ENCODE peak calls at places on chromosomes 13 and 19, in five cellular contexts. Y, I, F, H and O are unnamed samples.

GRCh38 chr13:98525852-98526512 is 50.9 kb downstream of the STK24 start:
- DNase-seq in Y (no peak), I (no peak), F (no peak), H (no peak), O (peak)

GRCh38 chr19:18160792-18161690 is 8.1 kb downstream of the PIK3R2 start:
- DNase-seq in Y (no peak), I (no peak), F (peak), H (peak), O (peak)

GRCh38 chr19:17721821-17722220 is 2.5 kb downstream of the MAP1S start:
- DNase-seq in Y (no peak), I (no peak), F (no peak), H (no peak), O (no peak)

GRCh38 chr19:34261335-34262109 is 7.2 kb downstream of the GARRE1 start:
- DNase-seq in Y (no peak), I (no peak), F (peak), H (no peak), O (no peak)

GRCh38 chr13:85166891-85167290 is 632.3 kb downstream of the SLITRK6 start:
- DNase-seq in Y (no peak), I (no peak), F (no peak), H (no peak), O (no peak)

GRCh38 chr19:3586124-3586626 is 897 bp downstream of the GIPC3 start:
- DNase-seq in Y (no peak), I (no peak), F (no peak), H (peak), O (peak)

GRCh38 chr13:44660050-44660449 is 83.9 kb upstream of the TSC22D1 start:
- DNase-seq in Y (no peak), I (no peak), F (no peak), H (no peak), O (no peak)

GRCh38 chr19:53007200-53008054 is 6.3 kb upstream of the ERVV-1 start:
- DNase-seq in Y (no peak), I (no peak), F (no peak), H (no peak), O (no peak)

GRCh38 chr13:29081697-29082440 is 261.7 kb downstream of the MTUS2 start:
- DNase-seq in Y (no peak), I (no peak), F (no peak), H (no peak), O (no peak)

GRCh38 chr13:62906896-62907295 is 1491.2 kb upstream of the PCDH20 start:
- DNase-seq in Y (no peak), I (no peak), F (no peak), H (no peak), O (no peak)

GRCh38 chr19:35462476-35462953 is 14.5 kb downstream of the FFAR2 start:
- DNase-seq in Y (no peak), I (peak), F (no peak), H (no peak), O (no peak)

GRCh38 chr19:3642987-3643386 is 16.4 kb upstream of the CACTIN start:
- DNase-seq in Y (no peak), I (no peak), F (no peak), H (peak), O (peak)

GRCh38 chr19:13850910-13851753 is 25.8 kb upstream of the NANOS3 start:
- DNase-seq in Y (no peak), I (no peak), F (peak), H (no peak), O (no peak)

GRCh38 chr13:114151565-114152284 is 19.3 kb upstream of the RASA3 start:
- DNase-seq in Y (no peak), I (no peak), F (no peak), H (no peak), O (no peak)

GRCh38 chr13:34627499-34627898 is 314.6 kb upstream of the NBEA start:
- DNase-seq in Y (no peak), I (no peak), F (no peak), H (no peak), O (no peak)

GRCh38 chr19:38698225-38699026 is 45.8 kb downstream of the CAPN12 start:
- DNase-seq in Y (no peak), I (no peak), F (no peak), H (no peak), O (no peak)

GRCh38 chr13:47893527-47893926 is 107.5 kb downstream of the SUCLA2 start:
- DNase-seq in Y (no peak), I (no peak), F (no peak), H (no peak), O (no peak)

GRCh38 chr13:64579331-64579730 is 2650.8 kb downstream of the PCDH9 start:
- DNase-seq in Y (no peak), I (no peak), F (no peak), H (no peak), O (no peak)

GRCh38 chr13:49374585-49375290 is 69.1 kb downstream of the CAB39L start:
- DNase-seq in Y (no peak), I (no peak), F (no peak), H (no peak), O (no peak)

GRCh38 chr19:30371157-30371845 is 883 bp upstream of the ZNF536 start:
- DNase-seq in Y (no peak), I (no peak), F (no peak), H (no peak), O (no peak)

GRCh38 chr19:16661480-16662034 is 618 bp downstream of the TMEM38A start:
- DNase-seq in Y (no peak), I (no peak), F (no peak), H (peak), O (no peak)

GRCh38 chr13:64688893-64689677 is 2541.1 kb downstream of the PCDH9 start:
- DNase-seq in Y (no peak), I (no peak), F (no peak), H (no peak), O (no peak)

GRCh38 chr13:25977216-25977615 is 74.6 kb downstream of the SHISA2 start:
- DNase-seq in Y (peak), I (no peak), F (no peak), H (peak), O (no peak)

GRCh38 chr13:102870677-102871415 is 25.0 kb downstream of the ERCC5 start:
- DNase-seq in Y (peak), I (no peak), F (peak), H (peak), O (peak)

GRCh38 chr13:35789335-35790166 is 313.1 kb upstream of the MAB21L1 start:
- DNase-seq in Y (no peak), I (no peak), F (peak), H (no peak), O (peak)

GRCh38 chr13:28286263-28286662 is 147.9 kb downstream of the PAN3 start:
- DNase-seq in Y (no peak), I (peak), F (no peak), H (no peak), O (no peak)

GRCh38 chr19:7257148-7258041 is 36.8 kb downstream of the INSR start:
- DNase-seq in Y (no peak), I (no peak), F (peak), H (no peak), O (peak)

GRCh38 chr13:76677047-76677446 is 209.2 kb downstream of the KCTD12 start:
- DNase-seq in Y (no peak), I (no peak), F (no peak), H (no peak), O (no peak)

GRCh38 chr13:113742445-113743120 is 16.4 kb upstream of the TMEM255B start:
- DNase-seq in Y (no peak), I (no peak), F (no peak), H (no peak), O (no peak)

GRCh38 chr19:441213-441823 is 19.5 kb downstream of the SHC2 start:
- DNase-seq in Y (no peak), I (no peak), F (no peak), H (no peak), O (no peak)

DNA sequence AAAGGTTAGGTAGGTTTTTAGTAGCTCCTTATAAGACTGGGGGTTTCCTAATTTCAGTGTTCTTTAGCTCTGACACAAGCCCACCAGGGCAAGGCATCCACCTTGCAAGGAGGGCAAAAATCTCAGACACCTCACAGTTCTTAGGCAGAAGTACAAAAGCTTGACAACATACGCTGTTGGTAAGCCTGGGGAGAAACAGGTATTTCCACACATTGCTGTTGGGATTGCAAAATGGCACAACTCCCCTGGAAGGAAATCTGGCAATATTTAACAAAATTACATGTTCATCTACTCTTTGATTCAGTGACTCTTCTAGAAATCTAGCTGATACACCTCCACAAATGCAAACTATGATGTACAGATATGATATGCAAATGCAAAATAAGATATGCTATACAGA is 20.4 kb upstream of the PCCA start:
- DNase-seq in Y (no peak), I (no peak), F (no peak), H (no peak), O (no peak)
- TF ChIP-seq SUZ12 in Y (no peak), I (no peak), F (no peak), H (no peak), O (no peak)

GRCh38 chr19:2552859-2553258 is 76.9 kb downstream of the GADD45B start:
- DNase-seq in Y (no peak), I (peak), F (no peak), H (no peak), O (no peak)
- TF ChIP-seq SUZ12 in Y (no peak), I (no peak), F (no peak), H (no peak), O (no peak)

GRCh38 chr19:4969292-4969771 is 419 bp downstream of the KDM4B start:
- DNase-seq in Y (no peak), I (no peak), F (no peak), H (no peak), O (no peak)

GRCh38 chr19:4971424-4971793 is 2.5 kb downstream of the KDM4B start:
- DNase-seq in Y (no peak), I (no peak), F (peak), H (peak), O (no peak)

GRCh38 chr19:4971816-4972495 is 3.0 kb downstream of the KDM4B start:
- DNase-seq in Y (no peak), I (no peak), F (no peak), H (no peak), O (no peak)

GRCh38 chr19:4969772-4970531 is 1.0 kb downstream of the KDM4B start:
- DNase-seq in Y (no peak), I (peak), F (no peak), H (peak), O (no peak)

GRCh38 chr19:4970558-4971423 is 1.9 kb downstream of the KDM4B start:
- DNase-seq in Y (no peak), I (no peak), F (peak), H (no peak), O (no peak)
- TF ChIP-seq SUZ12 in Y (no peak), I (no peak), F (no peak), H (no peak), O (no peak)

GRCh38 chr19:11338164-11338563 is 1.3 kb downstream of the RAB3D start:
- DNase-seq in Y (no peak), I (no peak), F (no peak), H (no peak), O (no peak)
- TF ChIP-seq SUZ12 in Y (no peak), I (no peak), F (no peak), H (no peak), O (no peak)

GRCh38 chr19:50607874-50608785 is 31.6 kb downstream of the SYT3 start:
- DNase-seq in Y (peak), I (peak), F (peak), H (peak), O (peak)
- TF ChIP-seq SUZ12 in Y (no peak), I (no peak), F (no peak), H (no peak), O (no peak)

GRCh38 chr13:24249586-24249985 is 59.8 kb upstream of the C1QTNF9 start:
- DNase-seq in Y (no peak), I (no peak), F (no peak), H (no peak), O (no peak)
- TF ChIP-seq SUZ12 in Y (no peak), I (no peak), F (no peak), H (no peak), O (no peak)

GRCh38 chr19:40658031-40658430 is 32.4 kb downstream of the NUMBL start:
- DNase-seq in Y (no peak), I (no peak), F (no peak), H (no peak), O (no peak)
- TF ChIP-seq SUZ12 in Y (no peak), I (no peak), F (no peak), H (no peak), O (no peak)

DNA sequence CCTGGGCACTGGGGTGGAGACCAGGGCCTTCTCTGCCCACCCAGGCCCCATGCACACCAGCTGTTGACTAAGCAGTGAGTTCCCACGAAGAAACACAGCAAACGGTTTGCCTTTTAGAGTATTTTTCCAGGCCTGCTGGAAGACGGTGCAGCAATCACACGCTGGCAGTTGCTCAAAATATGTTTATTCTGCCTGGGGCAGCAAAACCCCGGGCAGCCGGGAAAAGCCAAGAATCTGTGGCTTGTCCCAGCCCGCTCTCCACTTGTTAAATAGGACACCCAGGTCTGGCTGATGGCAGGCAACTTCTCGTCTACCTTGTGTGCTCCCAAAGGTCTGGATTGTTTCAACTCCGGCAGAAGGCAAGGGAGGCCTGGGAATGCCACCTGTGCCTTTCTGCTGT is 40.8 kb downstream of the GGACT start:
- DNase-seq in Y (no peak), I (no peak), F (no peak), H (peak), O (no peak)
- TF ChIP-seq SUZ12 in Y (no peak), I (no peak), F (no peak), H (no peak), O (no peak)